ENCODE peak calls at places on chromosomes 11 and 22, in six cellular contexts. T is mammary epithelial cell, P is HepG2, F is fibroblast of mammary gland, X is neural progenitor cell, V is fibroblast of lung. R is an unnamed sample.

GRCh38 chr22:36772451-36772850 is 3.5 kb downstream of the IFT27 start:
- DNase-seq in V (peak), P (no peak), F (no peak), X (no peak), T (no peak), R (no peak)

GRCh38 chr11:28632338-28632737 is 524.1 kb downstream of the METTL15 start:
- DNase-seq in F (peak), V (peak), T (peak), P (no peak), X (no peak), R (no peak)

GRCh38 chr22:49609207-49609876 is 218.3 kb downstream of the BRD1 start:
- DNase-seq in F (no peak), T (no peak), X (no peak), V (no peak), P (no peak), R (no peak)

GRCh38 chr11:108697872-108698473 is 33.1 kb downstream of the DDX10 start:
- DNase-seq in P (peak), T (peak), V (peak), X (peak), F (peak), R (peak)

GRCh38 chr11:18036456-18036855 is 9.6 kb downstream of the TPH1 start:
- DNase-seq in V (no peak), X (no peak), T (no peak), F (no peak), P (no peak), R (no peak)

GRCh38 chr11:94641167-94641761 is 74.1 kb downstream of the PIWIL4 start:
- DNase-seq in F (peak), P (no peak), V (no peak), T (no peak), X (no peak), R (no peak)

GRCh38 chr22:33883561-33883960 is 36.7 kb downstream of the LARGE1 start:
- DNase-seq in T (peak), F (no peak), P (no peak), V (peak), X (no peak), R (no peak)

GRCh38 chr11:33567004-33567403 is 133.6 kb downstream of the C11orf91 start:
- DNase-seq in V (no peak), X (no peak), F (no peak), T (no peak), P (no peak), R (no peak)

GRCh38 chr11:94297967-94298576 is 6.3 kb upstream of the IZUMO1R start:
- DNase-seq in X (no peak), P (no peak), T (no peak), V (no peak), F (no peak), R (no peak)

GRCh38 chr11:94749367-94749766 is 18.8 kb upstream of the AMOTL1 start:
- DNase-seq in T (peak), P (no peak), F (no peak), V (no peak), X (no peak), R (no peak)

GRCh38 chr11:121366970-121367369 is 74.4 kb downstream of the SC5D start:
- DNase-seq in F (no peak), P (no peak), X (no peak), V (no peak), T (no peak), R (no peak)

GRCh38 chr11:129374993-129375721 is 491 bp upstream of the BARX2 start:
- DNase-seq in X (no peak), P (no peak), T (peak), V (peak), F (no peak), R (no peak)

GRCh38 chr11:101128571-101129202 is 926 bp downstream of the PGR start:
- DNase-seq in X (peak), T (no peak), F (no peak), V (no peak), P (no peak), R (no peak)

GRCh38 chr22:19629331-19629719 is 85.0 kb upstream of the SEPTIN5 start:
- DNase-seq in F (no peak), T (no peak), P (no peak), X (no peak), V (no peak), R (no peak)

GRCh38 chr11:128421577-128421976 is 165.8 kb downstream of the ETS1 start:
- DNase-seq in P (no peak), T (no peak), V (peak), X (peak), F (peak), R (no peak)

GRCh38 chr11:95577716-95578460 is 211.7 kb downstream of the FAM76B start:
- DNase-seq in P (no peak), V (peak), T (peak), X (no peak), F (peak), R (no peak)

GRCh38 chr11:9025101-9025850 is 21.5 kb upstream of the NRIP3 start:
- DNase-seq in T (no peak), P (no peak), X (no peak), F (no peak), V (no peak), R (no peak)

GRCh38 chr11:59281177-59281576 is 68.5 kb upstream of the MPEG1 start:
- DNase-seq in F (no peak), P (no peak), V (no peak), T (no peak), X (no peak), R (no peak)

GRCh38 chr11:102225689-102226562 is 91.4 kb upstream of the BIRC3 start:
- DNase-seq in P (peak), F (peak), X (no peak), V (peak), T (peak), R (no peak)

GRCh38 chr11:22461626-22462025 is 123.4 kb downstream of the SLC17A6 start:
- DNase-seq in F (peak), P (no peak), X (no peak), V (peak), T (no peak), R (no peak)

GRCh38 chr22:22911327-22912134 is 23.9 kb downstream of the IGLL5 start:
- DNase-seq in T (no peak), P (no peak), F (no peak), V (no peak), X (no peak), R (no peak)

GRCh38 chr22:42747701-42748513 is 27.2 kb upstream of the A4GALT start:
- DNase-seq in F (peak), X (peak), T (peak), P (peak), V (peak), R (no peak)

GRCh38 chr11:33716236-33716635 is 15.6 kb upstream of the C11orf91 start:
- DNase-seq in P (no peak), T (peak), F (peak), V (peak), X (no peak), R (no peak)

GRCh38 chr11:118689503-118689851 is 10.0 kb upstream of the TREH start:
- DNase-seq in F (no peak), T (no peak), X (no peak), P (no peak), V (no peak), R (no peak)

GRCh38 chr11:43676933-43677332 is 3.6 kb upstream of the HSD17B12 start:
- DNase-seq in V (no peak), X (no peak), T (no peak), F (no peak), P (no peak), R (no peak)
- TF ChIP-seq CTCF in V (no peak), X (no peak), T (no peak), F (no peak), P (no peak), R (no peak)

DNA sequence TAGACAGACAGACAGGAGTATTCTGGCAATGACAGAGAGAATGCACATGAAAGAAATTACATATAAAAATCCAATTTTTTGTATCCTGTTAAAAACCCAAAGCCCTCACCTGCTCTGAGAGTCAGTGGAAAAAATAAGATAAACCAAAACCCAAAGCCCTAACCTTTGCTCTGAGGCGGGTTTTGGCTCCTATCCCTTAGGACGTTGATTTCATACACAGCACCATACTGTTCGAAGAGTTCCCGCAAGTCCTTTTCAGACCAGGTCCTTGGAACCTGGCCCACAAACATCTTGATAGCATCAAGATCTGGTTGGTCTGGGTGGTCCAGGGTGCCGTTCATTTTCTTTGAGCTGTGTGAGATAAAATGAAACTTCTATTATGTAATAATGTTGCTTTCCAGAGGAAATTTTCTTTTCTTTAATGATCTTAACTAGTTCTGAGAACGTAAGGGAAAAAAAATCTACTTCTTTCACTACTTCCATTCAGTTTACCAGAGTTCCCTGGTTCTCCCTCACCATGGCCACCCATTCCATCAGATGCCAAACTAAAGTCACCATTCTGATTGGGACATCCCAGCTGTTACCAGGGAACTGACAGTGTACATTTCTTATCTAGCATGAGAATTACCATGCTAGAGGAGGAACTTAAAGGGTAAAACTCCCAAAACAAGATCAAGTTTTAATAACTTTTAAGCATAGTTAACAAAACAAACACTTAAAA is 39.9 kb upstream of the RAPSN start:
- DNase-seq in X (no peak), P (no peak), V (no peak), F (no peak), T (no peak), R (no peak)
- H3K4me3 ChIP-seq in X (no peak), P (no peak), V (no peak), F (no peak), T (no peak), R (no peak)

GRCh38 chr11:93032580-93032979 is 63.1 kb downstream of the MTNR1B start:
- DNase-seq in X (no peak), V (peak), F (no peak), P (no peak), T (peak), R (no peak)
- TF ChIP-seq CTCF in X (no peak), V (no peak), F (no peak), P (no peak), T (no peak), R (no peak)

GRCh38 chr11:125670131-125670530 is 10.5 kb downstream of the ACRV1 start:
- DNase-seq in X (no peak), V (no peak), F (no peak), P (no peak), T (no peak), R (no peak)
- H3K4me3 ChIP-seq in X (no peak), V (no peak), F (no peak), P (no peak), T (no peak), R (no peak)

DNA sequence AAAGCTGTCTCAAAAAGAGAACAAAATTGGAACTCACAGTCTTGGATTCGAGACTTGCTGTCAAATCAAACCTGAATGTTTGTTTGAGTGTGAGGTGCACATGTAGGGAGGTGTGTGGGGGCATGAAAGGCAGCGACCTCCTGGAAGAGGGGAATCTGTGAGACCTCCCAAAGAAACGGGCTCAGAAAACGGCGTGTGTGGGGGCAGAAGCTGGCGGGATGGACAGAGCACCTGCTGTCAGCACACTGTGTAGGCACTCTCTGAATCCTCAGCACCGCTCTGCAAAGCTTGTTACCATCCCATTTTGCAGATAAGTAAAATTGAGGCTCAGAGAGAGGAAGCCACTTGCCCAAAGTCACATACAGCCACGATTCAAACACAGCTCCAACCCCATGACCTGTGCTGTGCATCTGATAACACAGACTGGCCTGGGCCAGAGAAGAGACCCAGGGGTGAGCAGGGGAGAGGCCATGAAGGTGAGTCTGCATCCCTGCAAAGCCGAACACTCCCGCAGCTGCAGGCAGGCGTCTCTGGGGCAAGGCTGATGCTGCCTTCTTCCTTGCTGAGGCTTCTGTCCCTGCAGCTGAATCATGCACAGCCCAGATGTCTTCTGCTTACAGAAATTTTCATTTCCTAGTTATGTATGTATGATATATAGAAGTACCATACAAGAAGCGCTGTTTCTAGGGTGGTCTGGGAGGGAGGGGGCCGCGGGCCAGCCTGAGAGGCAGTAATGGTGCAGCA is 67.2 kb upstream of the SHISAL1 start:
- DNase-seq in F (no peak), P (no peak), V (no peak), X (no peak), T (no peak), R (no peak)
- TF ChIP-seq CTCF in F (no peak), P (no peak), V (no peak), X (no peak), T (no peak), R (no peak)

DNA sequence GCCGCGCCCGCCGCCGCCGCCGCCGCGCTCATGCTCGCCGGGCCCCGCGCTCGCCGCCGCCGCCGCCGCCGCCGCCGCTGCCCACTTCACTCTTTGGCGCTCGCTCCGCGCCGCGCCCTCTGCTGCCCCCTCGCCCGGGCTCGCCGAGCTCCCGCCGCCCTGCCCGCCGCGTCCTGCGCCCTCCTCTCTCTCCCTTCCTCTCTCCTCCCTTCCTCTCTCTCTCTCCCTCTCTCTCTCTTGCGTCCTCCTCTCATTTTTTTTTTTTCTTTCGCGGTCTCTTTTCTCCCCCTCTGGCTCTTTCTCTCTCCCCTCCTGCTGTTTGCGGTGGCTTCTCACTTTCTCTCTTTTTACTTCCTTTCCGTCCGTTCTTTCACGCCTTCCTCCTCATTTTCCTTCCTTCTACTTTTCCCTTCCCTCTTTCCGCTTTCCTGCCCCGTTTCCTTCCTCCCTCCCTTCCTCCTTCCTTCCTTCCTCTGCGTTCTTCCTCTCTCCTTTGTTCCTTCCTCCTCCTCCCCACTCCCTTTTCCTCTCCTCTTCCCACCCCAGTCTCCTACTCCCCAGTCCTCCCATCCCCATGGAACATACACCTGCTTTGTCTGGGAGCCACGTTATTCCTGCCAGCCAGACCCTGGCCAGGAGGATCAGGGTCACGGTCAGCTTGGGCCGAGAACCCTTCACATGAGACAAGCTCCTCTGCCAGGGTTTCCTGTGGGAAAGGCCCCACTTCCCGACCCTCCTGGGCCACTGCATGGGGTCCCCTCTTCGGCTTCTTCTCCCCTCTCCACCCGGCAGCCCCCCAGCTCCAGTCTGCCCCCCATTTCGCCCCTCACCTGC is 19.3 kb upstream of the SHISAL1 start:
- DNase-seq in P (no peak), T (no peak), F (no peak), V (peak), X (peak), R (no peak)
- H3K4me3 ChIP-seq in P (no peak), T (peak), F (no peak), V (no peak), X (peak), R (no peak)

DNA sequence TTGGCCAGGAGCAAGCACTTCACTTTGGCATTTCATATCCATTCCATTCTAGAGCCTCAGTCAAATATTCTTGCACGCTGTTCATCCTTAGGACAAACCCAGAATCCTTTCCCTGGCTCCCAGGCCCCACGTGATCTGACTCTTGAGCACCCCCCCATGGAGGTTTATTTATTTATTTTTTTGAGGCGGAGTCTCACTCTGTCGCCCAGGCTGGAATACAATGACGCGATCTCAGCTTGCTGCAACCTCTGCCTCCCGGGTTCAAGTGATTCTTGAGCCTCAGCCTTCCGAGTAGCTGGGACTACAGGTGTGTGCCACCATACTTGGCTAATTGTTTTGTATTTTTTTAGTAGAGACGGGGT is 12.7 kb upstream of the TSGA10IP start:
- DNase-seq in X (peak), F (no peak), V (no peak), T (no peak), P (no peak), R (no peak)
- TF ChIP-seq CTCF in X (peak), F (no peak), V (no peak), T (no peak), P (no peak), R (no peak)

DNA sequence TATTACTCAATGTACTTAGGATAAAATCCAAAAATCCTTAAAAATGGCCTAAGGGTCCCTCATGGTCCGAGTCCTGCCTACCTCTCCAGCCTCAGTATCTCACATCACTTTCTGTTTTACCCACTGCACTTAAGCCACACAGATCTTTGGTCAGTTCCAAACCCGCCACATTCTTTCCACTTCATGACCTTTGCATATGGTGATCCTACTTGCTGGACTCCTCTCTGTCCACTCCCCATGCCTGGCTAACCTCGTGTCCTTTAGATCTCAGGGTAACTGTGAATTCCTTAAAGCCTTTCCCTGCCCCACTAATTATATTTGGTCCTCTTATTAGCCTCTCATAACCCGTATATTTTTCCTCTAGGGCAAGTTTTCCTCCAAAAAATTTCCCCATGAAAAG is 1.2 kb downstream of the NUP160 start:
- DNase-seq in T (no peak), X (peak), P (peak), V (no peak), F (no peak), R (no peak)
- H3K4me3 ChIP-seq in T (peak), X (peak), P (peak), V (peak), F (peak), R (peak)

GRCh38 chr11:103484545-103484944 is 375.3 kb downstream of the DYNC2H1 start:
- DNase-seq in F (no peak), V (no peak), P (no peak), T (no peak), X (no peak), R (peak)
- TF ChIP-seq CTCF in F (no peak), V (no peak), P (no peak), T (peak), X (no peak), R (no peak)